ENCODE peak calls at places on chromosomes 7 and 10, in four cellular contexts. T is HepG2, S is K562, Y is GM12878. O is an unnamed sample.

GRCh38 chr10:70540089-70540788 is 61.7 kb downstream of the PALD1 start:
- DNase-seq in T (peak; percentile 18), S (peak; percentile 77), Y (no peak), O (peak; percentile 58)

GRCh38 chr7:32142649-32143048 is 72.4 kb upstream of the PDE1C start:
- DNase-seq in T (no peak), S (no peak), Y (no peak), O (no peak)

GRCh38 chr7:88169717-88170320 is 50.0 kb downstream of the SRI start:
- DNase-seq in T (peak; percentile 10), S (peak; percentile 24), Y (no peak), O (peak; percentile 4)

GRCh38 chr7:27245124-27245797 is 2.7 kb downstream of the EVX1 start:
- DNase-seq in T (no peak), S (no peak), Y (no peak), O (no peak)

GRCh38 chr10:69697006-69697405 is 67.0 kb downstream of the FAM241B start:
- DNase-seq in T (no peak), S (no peak), Y (no peak), O (no peak)

GRCh38 chr10:69936091-69936490 is 116.6 kb upstream of the MACROH2A2 start:
- DNase-seq in T (no peak), S (peak; percentile 62), Y (no peak), O (peak; percentile 21)

GRCh38 chr7:101678713-101679112 is 49.6 kb upstream of the MYL10 start:
- DNase-seq in T (no peak), S (no peak), Y (no peak), O (no peak)

GRCh38 chr10:62560207-62560819 is 186.1 kb downstream of the ZNF365 start:
- DNase-seq in T (no peak), S (no peak), Y (no peak), O (no peak)

GRCh38 chr10:8073696-8074416 is 19.4 kb downstream of the GATA3 start:
- DNase-seq in T (no peak), S (no peak), Y (no peak), O (no peak)

GRCh38 chr10:17673517-17674051 is 29.6 kb downstream of the STAM start:
- DNase-seq in T (peak; percentile 91), S (peak; percentile 56), Y (no peak), O (peak; percentile 66)

GRCh38 chr10:110918633-110919348 is at the start of gene BBIP1:
- DNase-seq in T (peak; percentile 99), S (no peak), Y (peak; percentile 99), O (peak; percentile 92)

GRCh38 chr7:20113423-20114027 is 103.7 kb downstream of the MACC1 start:
- DNase-seq in T (no peak), S (no peak), Y (peak; percentile 65), O (no peak)

GRCh38 chr7:45098983-45099839 is 10.4 kb upstream of the NACAD start:
- DNase-seq in T (no peak), S (no peak), Y (no peak), O (no peak)

GRCh38 chr10:5888843-5889623 is 660 bp downstream of the ANKRD16 start:
- DNase-seq in T (peak; percentile 25), S (no peak), Y (no peak), O (peak; percentile 32)
- TF ChIP-seq CHD4 in T (no peak), S (no peak), Y (no peak), O (no peak)

DNA sequence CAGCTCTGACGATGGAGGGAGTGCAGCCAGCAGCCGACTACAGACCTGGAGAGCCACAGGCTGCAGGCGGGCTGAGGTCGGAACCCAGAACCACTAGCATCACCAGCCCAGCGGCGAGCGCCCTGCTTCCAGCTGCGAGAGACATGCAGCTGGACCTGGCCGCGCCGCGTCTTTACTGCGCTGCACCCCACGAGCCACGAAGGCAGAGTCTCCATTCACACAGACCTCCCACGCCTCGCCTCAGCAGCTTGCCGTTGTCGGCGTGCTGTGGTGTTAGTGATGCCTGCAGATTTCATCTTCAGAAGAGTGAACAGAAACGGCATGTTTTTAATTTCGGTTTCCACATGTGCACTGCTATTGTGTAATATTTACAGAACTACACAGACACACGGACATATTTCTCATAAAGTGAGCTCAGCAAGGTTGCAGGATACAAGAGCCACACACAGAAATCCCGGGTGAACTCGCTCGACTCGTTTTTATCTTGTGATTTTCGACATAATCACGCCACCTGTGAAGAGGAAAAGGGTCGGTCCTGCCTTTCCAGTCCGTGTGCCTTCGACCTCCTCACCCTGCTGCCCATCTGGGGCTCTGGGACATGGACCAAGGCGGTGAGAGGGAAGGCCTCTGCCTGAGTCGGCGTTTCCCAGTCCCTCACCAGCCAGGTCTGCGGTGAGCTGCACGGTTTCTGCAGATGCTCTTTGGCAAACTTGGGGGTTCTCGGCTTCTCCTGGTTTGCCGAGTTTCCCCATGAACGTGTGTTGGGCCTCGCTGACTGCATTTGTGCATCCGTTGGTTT is 252.2 kb downstream of the ELFN1 start:
- DNase-seq in T (no peak), S (no peak), Y (no peak), O (no peak)
- TF ChIP-seq CHD4 in T (no peak), S (no peak), Y (no peak), O (no peak)

DNA sequence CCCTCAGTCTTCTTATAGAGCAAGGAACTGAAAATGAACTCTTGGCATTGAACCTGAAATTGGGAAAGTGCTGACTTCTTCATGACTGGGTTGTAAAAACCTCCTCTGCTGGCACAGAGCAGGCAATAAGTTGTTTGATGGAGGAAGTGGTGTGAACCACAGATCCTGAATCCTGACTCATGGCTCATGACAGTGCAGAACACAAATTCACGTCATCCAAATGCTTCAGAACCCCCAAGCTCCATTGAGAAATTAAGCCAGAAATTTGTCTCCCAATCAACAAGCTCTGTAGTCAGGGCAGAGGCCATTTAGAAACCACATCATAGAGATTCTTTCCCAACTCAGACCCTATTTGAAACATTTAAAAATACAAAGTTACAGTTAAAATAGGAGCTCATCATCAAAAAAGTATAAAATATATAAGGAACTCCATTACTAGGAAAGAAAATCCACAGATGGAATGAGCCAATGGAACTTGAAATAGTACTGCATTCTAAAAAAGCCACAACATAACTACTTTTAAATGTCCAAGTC is 10.3 kb upstream of the STK17A start:
- DNase-seq in T (no peak), S (peak; percentile 64), Y (no peak), O (peak; percentile 94)
- TF ChIP-seq CHD4 in T (no peak), S (no peak), Y (no peak), O (no peak)

DNA sequence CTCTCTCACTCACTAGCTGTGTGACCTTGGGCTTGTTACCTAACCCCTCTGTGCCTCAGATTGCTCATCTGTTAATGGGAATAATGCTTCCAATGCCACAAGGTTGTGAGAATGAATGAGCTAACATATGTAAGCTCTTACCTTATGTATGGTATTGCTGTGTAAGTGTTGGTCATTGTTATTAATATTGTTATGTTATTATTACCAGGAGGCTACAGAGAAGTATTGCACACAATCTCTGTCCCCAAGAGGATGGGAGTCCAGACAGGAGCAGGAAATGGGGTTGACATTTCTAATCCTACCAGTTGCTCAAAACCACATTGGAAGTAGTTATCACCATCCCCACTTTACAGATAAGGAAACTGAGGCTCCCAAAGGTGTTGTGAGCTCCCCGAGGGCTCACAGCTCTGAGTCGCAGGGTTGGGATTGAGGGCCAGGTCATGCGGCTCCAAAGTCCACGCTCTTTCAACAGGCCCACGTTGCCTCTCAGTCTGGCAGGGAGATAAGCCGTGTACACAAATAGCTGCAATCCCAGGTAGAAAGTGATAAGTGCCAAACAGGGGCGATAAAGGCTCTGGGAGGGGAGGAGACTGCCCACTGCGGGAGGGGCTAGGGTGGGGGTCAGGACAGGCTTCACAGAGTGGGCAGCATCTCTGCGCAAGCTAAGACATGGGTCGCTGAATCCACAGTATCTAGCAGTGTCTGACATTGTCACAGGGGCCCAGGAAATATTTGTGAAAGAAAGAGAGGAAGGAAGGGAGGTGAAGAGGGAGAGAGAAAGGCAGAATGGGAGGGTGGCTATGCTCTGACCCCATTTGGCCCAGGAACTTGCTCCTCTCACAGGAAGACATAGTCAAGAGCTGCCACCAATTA is 9.6 kb upstream of the ZMIZ1 start:
- DNase-seq in T (peak; percentile 96), S (no peak), Y (no peak), O (no peak)
- TF ChIP-seq CHD4 in T (peak; percentile 97), S (no peak), Y (no peak), O (no peak)

DNA sequence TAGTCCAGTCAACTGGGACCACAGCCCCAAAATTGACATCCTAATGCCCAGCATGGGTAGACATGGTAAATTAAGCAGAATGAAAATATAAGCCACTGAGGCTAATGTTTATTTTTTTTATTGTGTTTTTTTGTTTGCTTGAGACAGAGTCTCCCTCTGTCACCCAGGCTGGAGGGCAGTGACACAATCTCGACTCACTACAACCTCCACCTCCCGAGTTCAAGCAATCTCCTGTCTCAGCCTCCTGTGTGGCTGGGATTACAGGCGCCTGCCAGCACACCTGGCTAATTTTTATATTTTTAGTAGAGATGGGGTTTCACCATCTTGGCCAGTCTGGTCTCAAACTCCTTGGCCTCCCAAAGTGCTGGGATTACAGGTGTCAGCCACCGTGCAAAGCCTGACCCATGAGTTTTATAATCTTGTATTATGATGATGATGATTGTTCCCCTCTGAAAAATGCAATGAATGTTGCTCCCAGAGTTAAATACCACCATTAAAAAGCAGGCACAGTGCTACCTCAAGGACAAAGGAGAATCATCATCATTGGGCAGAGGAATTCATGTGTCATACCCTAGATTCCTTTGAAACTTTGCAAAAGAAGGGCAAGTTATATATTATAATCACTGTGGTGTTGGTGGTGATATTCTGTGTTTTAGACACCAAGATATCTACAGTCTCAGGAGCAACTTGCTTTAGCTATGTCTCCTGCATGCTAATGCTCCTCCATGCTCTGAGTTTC is 227.9 kb downstream of the PARD3 start:
- DNase-seq in T (no peak), S (no peak), Y (no peak), O (no peak)
- TF ChIP-seq CHD4 in T (no peak), S (no peak), Y (no peak), O (no peak)

GRCh38 chr7:10860516-10860915 is 113.2 kb upstream of the PHF14 start:
- DNase-seq in T (no peak), S (no peak), Y (no peak), O (no peak)
- TF ChIP-seq CHD4 in T (no peak), S (no peak), Y (no peak), O (no peak)

GRCh38 chr7:98054585-98054984 is 52.1 kb upstream of the LMTK2 start:
- DNase-seq in T (no peak), S (no peak), Y (no peak), O (no peak)
- TF ChIP-seq CHD4 in T (no peak), S (no peak), Y (no peak), O (no peak)

GRCh38 chr10:11588878-11589277 is 22.6 kb downstream of the USP6NL start:
- DNase-seq in T (no peak), S (peak; percentile 66), Y (no peak), O (no peak)

GRCh38 chr10:11587860-11588259 is 23.6 kb downstream of the USP6NL start:
- DNase-seq in T (no peak), S (no peak), Y (no peak), O (no peak)

GRCh38 chr10:11589738-11590137 is 21.7 kb downstream of the USP6NL start:
- DNase-seq in T (no peak), S (no peak), Y (no peak), O (no peak)

GRCh38 chr10:11581213-11581612 is 30.2 kb downstream of the USP6NL start:
- DNase-seq in T (no peak), S (no peak), Y (no peak), O (no peak)

DNA sequence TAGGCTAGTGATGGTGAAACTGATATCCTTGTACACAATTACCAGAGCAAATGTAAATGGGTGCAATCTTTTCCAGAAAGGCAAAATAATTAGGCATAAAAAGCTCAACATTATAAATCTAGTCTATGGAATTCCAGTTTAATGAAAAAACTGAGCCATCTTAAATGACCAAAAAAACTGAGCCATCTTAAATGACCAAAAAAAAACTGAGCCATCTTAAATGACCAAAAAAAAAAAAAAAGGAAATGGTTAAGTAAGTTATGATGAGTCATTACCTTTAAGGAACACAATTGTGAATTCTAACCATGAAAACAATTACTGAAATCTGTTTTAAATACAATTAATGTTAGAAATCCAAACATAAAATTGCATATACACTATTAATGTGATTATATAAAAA is 25.3 kb downstream of the USP6NL start:
- DNase-seq in T (no peak), S (no peak), Y (no peak), O (no peak)
- TF ChIP-seq CHD4 in T (no peak), S (no peak), Y (no peak), O (no peak)